ENCODE peak calls at places on chromosomes 5 and 9, in nine cellular contexts. C is esophagus squamous epithelium, W is psoas muscle, U is fibroblast of mammary gland, L is astrocyte of the spinal cord, R is A549, P is neural progenitor cell, A is stomach, G is AG10803. Y is an unnamed sample.

GRCh38 chr9:115106642-115107041 is 11.3 kb downstream of the TNC start:
- DNase-seq in C (no peak), W (no peak), U (peak), L (no peak), R (no peak), P (no peak), A (no peak), G (peak), Y (no peak)

GRCh38 chr9:38718148-38718547 is 1.8 kb downstream of the FAM240B start:
- DNase-seq in C (no peak), W (no peak), U (no peak), L (no peak), R (no peak), P (no peak), A (no peak), G (no peak), Y (no peak)

GRCh38 chr9:92292338-92293074 is 991 bp downstream of the IARS1 start:
- DNase-seq in C (no peak), W (no peak), U (peak), L (no peak), R (peak), P (no peak), A (no peak), G (peak), Y (no peak)

GRCh38 chr5:170280090-170280493 is 17.5 kb downstream of the LCP2 start:
- DNase-seq in C (no peak), W (no peak), U (peak), L (no peak), R (no peak), P (peak), A (no peak), G (no peak), Y (no peak)

GRCh38 chr5:76144892-76145291 is 61.7 kb downstream of the SV2C start:
- DNase-seq in C (no peak), W (no peak), U (no peak), L (no peak), R (no peak), P (no peak), A (no peak), G (no peak), Y (no peak)

GRCh38 chr5:60844429-60844890 is 391 bp upstream of the ELOVL7 start:
- DNase-seq in C (no peak), W (no peak), U (peak), L (no peak), R (peak), P (no peak), A (no peak), G (no peak), Y (no peak)

GRCh38 chr5:155786108-155786507 is 540.9 kb upstream of the SGCD start:
- DNase-seq in C (no peak), W (no peak), U (no peak), L (no peak), R (no peak), P (no peak), A (no peak), G (peak), Y (no peak)

GRCh38 chr5:9456435-9457042 is 89.3 kb downstream of the SEMA5A start:
- DNase-seq in C (no peak), W (no peak), U (peak), L (peak), R (no peak), P (peak), A (no peak), G (peak), Y (no peak)

GRCh38 chr9:13568851-13569618 is 289.5 kb upstream of the MPDZ start:
- DNase-seq in C (no peak), W (peak), U (no peak), L (peak), R (no peak), P (peak), A (no peak), G (no peak), Y (no peak)

GRCh38 chr9:122297512-122297911 is 32.8 kb downstream of the MRRF start:
- DNase-seq in C (no peak), W (no peak), U (no peak), L (no peak), R (no peak), P (no peak), A (no peak), G (no peak), Y (no peak)

GRCh38 chr5:150067405-150067960 is 18.9 kb downstream of the CSF1R start:
- DNase-seq in C (no peak), W (no peak), U (no peak), L (no peak), R (no peak), P (no peak), A (no peak), G (no peak), Y (no peak)

GRCh38 chr5:81849769-81850367 is 99.0 kb upstream of the SSBP2 start:
- DNase-seq in C (no peak), W (no peak), U (no peak), L (no peak), R (no peak), P (peak), A (no peak), G (no peak), Y (no peak)

GRCh38 chr9:98851730-98852462 is 44.4 kb downstream of the GALNT12 start:
- DNase-seq in C (no peak), W (no peak), U (no peak), L (no peak), R (no peak), P (no peak), A (no peak), G (no peak), Y (no peak)

GRCh38 chr9:6086006-6086655 is 70.7 kb upstream of the RANBP6 start:
- DNase-seq in C (no peak), W (no peak), U (no peak), L (peak), R (no peak), P (no peak), A (no peak), G (no peak), Y (no peak)

GRCh38 chr9:21841133-21841532 is 38.7 kb downstream of the MTAP start:
- DNase-seq in C (no peak), W (no peak), U (no peak), L (no peak), R (no peak), P (no peak), A (no peak), G (no peak), Y (no peak)

GRCh38 chr5:10355071-10355889 is 1.8 kb downstream of the MARCHF6 start:
- DNase-seq in C (no peak), W (no peak), U (peak), L (peak), R (no peak), P (no peak), A (no peak), G (peak), Y (no peak)

GRCh38 chr5:62369039-62369438 is 34.7 kb downstream of the DIMT1 start:
- DNase-seq in C (no peak), W (no peak), U (no peak), L (no peak), R (no peak), P (no peak), A (no peak), G (no peak), Y (no peak)

GRCh38 chr5:179408646-179409045 is 63.4 kb upstream of the ADAMTS2 start:
- DNase-seq in C (no peak), W (no peak), U (no peak), L (no peak), R (no peak), P (no peak), A (no peak), G (no peak), Y (no peak)

GRCh38 chr5:80192507-80193241 is 63.2 kb downstream of the SERINC5 start:
- DNase-seq in C (no peak), W (peak), U (no peak), L (no peak), R (no peak), P (peak), A (no peak), G (peak), Y (no peak)

GRCh38 chr5:61626639-61627282 is 294.7 kb downstream of the ZSWIM6 start:
- DNase-seq in C (no peak), W (no peak), U (no peak), L (no peak), R (no peak), P (no peak), A (no peak), G (no peak), Y (no peak)

GRCh38 chr5:105529851-105530250 is 1967.3 kb upstream of the NUDT12 start:
- DNase-seq in C (no peak), W (no peak), U (no peak), L (no peak), R (no peak), P (no peak), A (no peak), G (no peak), Y (no peak)

GRCh38 chr5:14671414-14671813 is 6.9 kb downstream of the OTULIN start:
- DNase-seq in C (no peak), W (no peak), U (peak), L (peak), R (no peak), P (no peak), A (no peak), G (no peak), Y (no peak)

GRCh38 chr9:33524431-33524947 is 438 bp downstream of the ANKRD18B start:
- DNase-seq in C (no peak), W (no peak), U (no peak), L (no peak), R (no peak), P (peak), A (no peak), G (no peak), Y (no peak)

GRCh38 chr9:6215562-6215961 is at the start of gene IL33:
- DNase-seq in C (no peak), W (no peak), U (peak), L (no peak), R (no peak), P (no peak), A (no peak), G (no peak), Y (no peak)

GRCh38 chr5:140417235-140417634 is 15.6 kb downstream of the ANKHD1 start:
- DNase-seq in C (no peak), W (no peak), U (no peak), L (no peak), R (no peak), P (no peak), A (no peak), G (no peak), Y (no peak)

GRCh38 chr9:100296407-100296806 is 56.3 kb downstream of the TEX10 start:
- DNase-seq in C (no peak), W (no peak), U (no peak), L (no peak), R (no peak), P (no peak), A (no peak), G (no peak), Y (no peak)

GRCh38 chr5:152297866-152298265 is 107.2 kb downstream of the NMUR2 start:
- DNase-seq in C (no peak), W (no peak), U (no peak), L (no peak), R (no peak), P (no peak), A (no peak), G (no peak), Y (no peak)

GRCh38 chr5:96794757-96795156 is 13.0 kb downstream of the ERAP1 start:
- DNase-seq in C (no peak), W (no peak), U (no peak), L (no peak), R (no peak), P (no peak), A (no peak), G (no peak), Y (no peak)

GRCh38 chr9:124345751-124346281 is 69.4 kb downstream of the PSMB7 start:
- DNase-seq in C (no peak), W (no peak), U (no peak), L (no peak), R (no peak), P (no peak), A (no peak), G (no peak), Y (no peak)

GRCh38 chr5:169904059-169904458 is 76.2 kb downstream of the INSYN2B start:
- DNase-seq in C (no peak), W (no peak), U (peak), L (peak), R (no peak), P (no peak), A (no peak), G (peak), Y (no peak)

GRCh38 chr5:134813407-134813806 is 32.4 kb upstream of the C5orf24 start:
- DNase-seq in C (no peak), W (no peak), U (no peak), L (no peak), R (no peak), P (no peak), A (no peak), G (no peak), Y (no peak)

GRCh38 chr9:101705135-101705661 is 33.2 kb downstream of the GRIN3A start:
- DNase-seq in C (no peak), W (peak), U (peak), L (peak), R (no peak), P (peak), A (no peak), G (peak), Y (peak)

GRCh38 chr5:109315245-109315644 is 94.5 kb downstream of the PJA2 start:
- DNase-seq in C (no peak), W (no peak), U (peak), L (no peak), R (no peak), P (no peak), A (no peak), G (no peak), Y (no peak)

GRCh38 chr5:112776301-112776856 is 38.7 kb downstream of the APC start:
- DNase-seq in C (no peak), W (no peak), U (peak), L (peak), R (no peak), P (no peak), A (no peak), G (peak), Y (no peak)

DNA sequence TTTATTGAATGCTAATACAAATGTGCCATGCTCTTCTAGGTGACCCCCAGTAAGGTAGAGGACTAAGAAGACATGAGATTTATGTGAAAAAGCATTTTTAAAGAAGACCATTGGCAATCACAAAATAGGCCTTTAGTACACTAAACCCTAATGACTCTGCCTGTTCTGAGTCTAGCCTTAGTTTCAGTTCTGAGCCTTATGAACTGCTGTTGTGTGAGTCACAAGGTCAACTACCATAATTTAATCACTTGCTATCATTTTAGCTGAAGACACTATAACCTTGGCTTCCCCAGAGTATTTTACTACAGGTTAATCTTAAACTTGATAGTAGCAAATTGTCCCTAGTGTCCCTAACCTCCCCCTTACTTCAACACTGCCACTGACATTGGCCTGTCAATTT is 34.4 kb downstream of the APC start:
- DNase-seq in C (no peak), W (no peak), U (peak), L (no peak), R (no peak), P (no peak), A (no peak), G (no peak), Y (no peak)
- H3K4me3 ChIP-seq in C (no peak), W (no peak), U (no peak), L (no peak), R (no peak), P (no peak), A (no peak), G (no peak), Y (no peak)

GRCh38 chr9:129709471-129710460 is 43.1 kb downstream of the PTGES start:
- DNase-seq in C (no peak), W (no peak), U (no peak), L (no peak), R (no peak), P (no peak), A (no peak), G (peak), Y (no peak)
- TF ChIP-seq CTCF in C (no peak), W (no peak), U (no peak), L (no peak), R (no peak), P (no peak), A (no peak), G (no peak), Y (no peak)

GRCh38 chr9:137797206-137798120 is 80.1 kb upstream of the CACNA1B start:
- DNase-seq in C (no peak), W (no peak), U (no peak), L (no peak), R (no peak), P (no peak), A (no peak), G (no peak), Y (no peak)

GRCh38 chr9:137789295-137789895 is 88.2 kb upstream of the CACNA1B start:
- DNase-seq in C (no peak), W (no peak), U (no peak), L (no peak), R (no peak), P (no peak), A (no peak), G (no peak), Y (no peak)

GRCh38 chr9:137791947-137792346 is 85.6 kb upstream of the CACNA1B start:
- DNase-seq in C (no peak), W (no peak), U (no peak), L (no peak), R (no peak), P (no peak), A (no peak), G (no peak), Y (no peak)

GRCh38 chr9:137795156-137795666 is 82.4 kb upstream of the CACNA1B start:
- DNase-seq in C (no peak), W (no peak), U (no peak), L (no peak), R (no peak), P (no peak), A (no peak), G (no peak), Y (no peak)

DNA sequence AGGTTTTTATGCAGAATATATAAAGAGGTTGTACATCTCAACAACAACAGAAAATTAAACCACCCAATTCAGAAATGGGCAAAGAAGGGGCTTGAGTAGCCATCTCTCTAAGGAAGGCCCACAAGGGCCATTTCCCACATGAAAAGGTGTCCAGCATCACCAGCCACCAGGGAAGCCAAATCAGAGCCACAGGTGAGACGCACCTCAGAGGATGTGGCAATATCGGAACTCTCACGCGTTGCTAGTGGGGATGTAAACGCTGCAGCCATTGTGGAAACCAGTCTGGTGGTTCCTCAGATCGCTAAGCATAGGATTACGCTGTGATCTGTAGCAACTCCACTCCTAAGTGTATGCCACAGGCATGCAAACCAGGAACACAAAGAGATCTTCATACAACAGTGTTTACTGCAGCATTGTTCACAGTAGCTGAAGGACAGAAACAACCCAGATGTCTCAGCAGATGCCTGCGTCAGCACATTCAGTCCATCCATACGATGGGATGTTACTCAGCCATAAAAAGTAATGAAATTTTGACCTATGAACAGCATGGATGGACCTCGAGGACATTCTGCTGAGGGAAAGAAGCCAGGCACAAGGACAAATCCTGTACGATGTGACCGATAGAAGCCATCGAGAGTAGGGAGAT is 84.3 kb upstream of the CACNA1B start:
- DNase-seq in C (no peak), W (no peak), U (no peak), L (no peak), R (no peak), P (no peak), A (no peak), G (no peak), Y (no peak)
- H3K4me3 ChIP-seq in C (no peak), W (no peak), U (no peak), L (no peak), R (no peak), P (no peak), A (no peak), G (no peak), Y (no peak)

DNA sequence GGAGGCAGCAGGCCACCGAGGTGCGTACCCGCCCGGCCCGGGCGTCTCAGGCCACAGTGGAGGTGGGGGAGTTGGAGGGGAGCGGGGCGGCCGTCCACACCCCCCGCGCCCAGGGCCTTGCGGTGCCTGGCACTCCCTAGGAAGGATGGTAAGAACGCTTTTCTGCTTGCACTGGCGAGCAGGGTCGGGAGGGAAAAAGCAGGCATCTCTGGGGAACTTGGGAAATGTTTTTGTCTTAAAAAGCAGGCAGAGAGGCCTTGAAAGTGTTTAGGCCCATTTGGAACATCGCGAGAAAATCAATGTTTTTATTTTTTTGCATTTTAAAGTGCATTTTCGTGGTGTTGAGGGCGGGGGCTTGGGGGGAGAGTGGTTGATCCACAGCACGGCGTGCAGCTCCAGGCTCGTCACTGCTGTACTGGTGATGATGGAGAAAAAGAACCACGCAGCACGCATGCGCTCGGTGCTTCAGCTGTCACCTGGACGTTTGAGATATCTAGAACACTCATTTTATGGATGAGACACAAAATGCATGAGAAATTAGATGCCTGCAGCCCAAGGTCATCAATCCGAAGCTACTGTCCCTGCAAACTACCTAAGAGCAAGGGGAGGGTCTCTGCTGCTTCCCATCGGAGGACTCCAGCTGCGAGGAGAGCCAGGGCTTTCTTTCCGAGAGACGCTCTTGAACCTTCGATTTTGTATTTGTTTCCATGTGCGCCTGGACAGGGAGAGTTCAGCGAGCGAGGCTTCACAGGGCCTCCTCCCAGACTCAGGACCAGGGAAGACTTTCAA is 2.2 kb downstream of the DMRT2 start:
- DNase-seq in C (no peak), W (no peak), U (no peak), L (no peak), R (no peak), P (no peak), A (no peak), G (no peak), Y (no peak)
- TF ChIP-seq CTCF in C (no peak), W (peak), U (no peak), L (no peak), R (no peak), P (no peak), A (no peak), G (no peak), Y (no peak)

DNA sequence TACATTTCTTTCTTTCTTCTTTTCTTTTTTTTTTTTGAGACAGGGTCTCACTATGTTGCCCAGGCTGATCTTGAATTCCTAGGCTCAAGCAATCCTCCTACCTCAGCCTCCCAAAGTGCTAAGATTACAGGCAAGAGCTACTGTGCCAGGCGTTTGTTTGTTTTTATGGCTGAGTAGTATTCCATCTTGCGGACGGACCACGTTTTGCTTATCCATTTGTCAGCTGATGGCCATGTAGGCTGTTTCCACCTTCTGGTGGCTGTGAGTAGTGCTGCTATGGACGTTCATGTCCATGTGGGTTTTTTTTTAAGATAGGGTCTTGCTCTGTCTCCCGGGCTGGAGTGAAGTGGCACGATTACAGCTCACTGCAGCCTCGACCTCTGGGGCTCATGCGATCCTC is 2.5 kb downstream of the DOK3 start:
- DNase-seq in C (no peak), W (no peak), U (peak), L (no peak), R (no peak), P (no peak), A (no peak), G (no peak), Y (no peak)
- H3K4me3 ChIP-seq in C (no peak), W (no peak), U (no peak), L (no peak), R (no peak), P (no peak), A (no peak), G (no peak), Y (no peak)

DNA sequence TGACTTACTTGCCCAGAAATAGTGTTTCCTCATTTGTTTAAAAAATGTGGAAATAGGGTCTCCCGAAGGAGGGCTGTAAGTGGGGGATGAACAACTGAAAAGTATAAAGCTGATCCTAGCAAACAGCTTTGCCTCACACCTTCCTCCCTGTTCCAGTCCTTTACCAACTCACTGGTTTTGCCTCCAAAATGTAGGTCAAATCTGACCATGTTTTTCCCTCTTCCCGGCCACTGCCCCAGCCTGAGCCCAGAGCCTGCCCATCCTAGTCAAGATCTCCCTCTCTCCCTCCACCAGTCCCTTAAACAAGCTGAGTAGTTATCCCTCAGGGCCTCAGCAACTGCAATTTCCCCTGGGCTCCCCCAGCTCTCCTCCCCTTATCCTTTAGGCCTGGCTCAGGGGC is 82.4 kb upstream of the FBXW11 start:
- DNase-seq in C (no peak), W (no peak), U (no peak), L (no peak), R (no peak), P (no peak), A (no peak), G (no peak), Y (no peak)
- TF ChIP-seq CTCF in C (no peak), W (no peak), U (no peak), L (no peak), R (no peak), P (no peak), A (no peak), G (no peak), Y (no peak)

Y was measured in retinal pigment epithelial cell.